ENCODE peak calls at places on chromosomes 13 and 19, in five cellular contexts. D is K562; O is transverse colon; J is CD8-positive, alpha-beta T cell; C is vagina. T is an unnamed sample. For H3K4me1, the result is how much of the 10 kb centered on the place peaks cover.

GRCh38 chr13:110329258-110329657 is 22.2 kb downstream of the COL4A2 start:
- DNase-seq in O (no peak), C (no peak), J (no peak), D (no peak), T (no peak)

GRCh38 chr13:99996177-99996705 is 14.7 kb downstream of the ZIC2 start:
- DNase-seq in C (no peak), O (no peak), D (no peak), J (no peak), T (no peak)

GRCh38 chr19:56348289-56348877 is 33.7 kb upstream of the ZSCAN5A start:
- DNase-seq in C (no peak), D (peak), O (no peak), J (no peak), T (no peak)

GRCh38 chr13:97382276-97382675 is 51.7 kb upstream of the RAP2A start:
- DNase-seq in D (no peak), C (no peak), J (no peak), O (no peak), T (no peak)

GRCh38 chr13:33953781-33954180 is 135.8 kb downstream of the RFC3 start:
- DNase-seq in J (no peak), C (no peak), D (no peak), O (no peak), T (no peak)

GRCh38 chr19:18218159-18218558 is 8.1 kb downstream of the PDE4C start:
- DNase-seq in D (no peak), C (no peak), O (no peak), J (no peak), T (no peak)

GRCh38 chr13:31036717-31037116 is 104.3 kb downstream of the TEX26 start:
- DNase-seq in O (no peak), D (no peak), C (no peak), J (no peak), T (no peak)

GRCh38 chr13:71610876-71611275 is 256.1 kb downstream of the DACH1 start:
- DNase-seq in D (no peak), O (no peak), C (no peak), J (no peak), T (no peak)

GRCh38 chr13:100128838-100129237 is 39.9 kb downstream of the PCCA start:
- DNase-seq in O (no peak), C (no peak), D (no peak), J (no peak), T (no peak)

GRCh38 chr13:104460553-104460952 is 1394.3 kb upstream of the SLC10A2 start:
- DNase-seq in D (no peak), C (no peak), O (no peak), J (no peak), T (no peak)

GRCh38 chr19:39420769-39421168 is 8.3 kb downstream of the PLEKHG2 start:
- DNase-seq in J (no peak), O (no peak), D (no peak), C (no peak), T (no peak)

GRCh38 chr19:14035706-14036105 is 4.1 kb downstream of the IL27RA start:
- DNase-seq in J (no peak), D (no peak), O (no peak), C (no peak), T (no peak)

GRCh38 chr19:41624515-41624914 is 2.4 kb downstream of the CEACAM4 start:
- DNase-seq in O (no peak), J (no peak), C (peak), D (no peak), T (no peak)
- TF ChIP-seq CTCF in O (no peak), J (no peak), C (no peak), D (no peak), T (no peak)

GRCh38 chr19:4914736-4915501 is 5.6 kb downstream of the UHRF1 start:
- DNase-seq in C (no peak), J (peak), D (peak), O (peak), T (no peak)
- H3K4me1 ChIP-seq in C (under half), J (under half), D (under half), O (under half), T (under half)

GRCh38 chr19:50022823-50023222 is 2.3 kb downstream of the VRK3 start:
- DNase-seq in C (no peak), J (no peak), D (no peak), O (no peak), T (no peak)

GRCh38 chr19:50026550-50026906 is 723 bp downstream of the ZNF473 start:
- DNase-seq in O (no peak), J (no peak), C (no peak), D (no peak), T (no peak)

GRCh38 chr19:50024719-50025021 is 502 bp downstream of the VRK3 start:
- DNase-seq in J (no peak), C (no peak), O (no peak), D (no peak), T (no peak)

GRCh38 chr19:50025794-50026549 is at the start of gene ZNF473:
- DNase-seq in C (peak), O (peak), D (peak), J (peak), T (peak)

DNA sequence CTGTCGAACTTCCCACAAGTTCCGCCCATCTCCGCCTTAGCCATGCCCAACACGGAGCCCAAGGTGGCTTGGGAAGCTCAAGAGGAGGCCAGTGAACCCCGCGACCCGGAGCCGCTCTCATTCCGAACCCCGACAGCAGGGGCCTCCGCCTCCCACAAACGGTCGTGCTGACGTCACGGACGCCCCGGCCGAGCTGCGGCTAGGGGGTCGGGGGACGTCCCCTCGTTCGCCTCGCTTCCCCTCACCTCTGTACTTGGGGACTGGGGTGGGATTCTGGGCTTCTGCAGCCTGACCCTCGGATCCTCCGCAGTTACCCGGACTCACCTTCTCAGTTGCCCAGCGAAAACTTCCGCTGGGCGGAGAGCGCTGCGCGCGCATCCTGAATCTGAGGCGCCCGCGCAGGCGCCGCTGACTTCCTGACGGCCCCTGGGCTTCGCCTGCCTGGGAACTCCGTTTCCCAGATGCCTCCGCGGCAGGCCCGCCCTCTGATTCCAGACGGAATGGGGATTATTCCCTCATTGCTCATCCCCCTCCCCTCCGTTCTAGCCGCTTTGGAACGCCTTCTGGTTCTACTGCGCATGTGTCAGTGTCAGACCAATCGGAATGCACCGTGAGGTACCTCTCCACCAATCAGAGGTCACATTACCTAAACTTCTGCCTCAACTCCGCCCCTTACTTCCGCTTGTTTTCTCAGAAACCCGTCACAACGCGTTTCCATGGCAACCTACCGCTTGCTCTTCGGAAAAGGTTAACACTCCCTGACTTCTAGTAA is at the start of gene VRK3:
- DNase-seq in D (peak), J (peak), C (peak), O (peak), T (peak)
- TF ChIP-seq CTCF in D (peak), J (no peak), C (peak), O (peak), T (no peak)

GRCh38 chr13:40963927-40964326 is 55.2 kb downstream of the ELF1 start:
- DNase-seq in D (no peak), J (no peak), C (no peak), O (no peak), T (no peak)
- H3K4me1 ChIP-seq in D (under half), J (half or more), C (half or more), O (under half), T (under half)

GRCh38 chr19:1223018-1223855 is 14.6 kb downstream of the CBARP start:
- DNase-seq in O (no peak), J (no peak), C (no peak), D (peak), T (no peak)
- TF ChIP-seq CTCF in O (peak), J (no peak), C (no peak), D (peak), T (peak)